ENCODE peak calls at places on chromosomes 4 and X, in ten cellular contexts. M is fibroblast of mammary gland, J is B cell, Q is OCI-LY7, R is fibroblast of pulmonary artery, D is ascending aorta, F is GM12865, T is cardiac fibroblast, Y is astrocyte, C is WERI-Rb-1. N is an unnamed sample.

GRCh38 chr4:168781884-168782283 is 228.2 kb downstream of the CBR4 start:
- DNase-seq in M (no peak), J (no peak), Q (no peak), R (no peak), D (no peak), F (no peak), T (no peak), Y (no peak), C (no peak), N (peak)

GRCh38 chr4:152304220-152304619 is 231.7 kb downstream of the FBXW7 start:
- DNase-seq in M (peak), J (no peak), Q (no peak), R (no peak), D (no peak), F (peak), T (no peak), Y (peak), C (no peak), N (no peak)

GRCh38 chrX:45849261-45849660 is 648.6 kb upstream of the DIPK2B start:
- DNase-seq in M (peak), J (peak), Q (no peak), R (peak), D (no peak), F (no peak), T (peak), Y (peak), C (no peak), N (peak)

GRCh38 chr4:165992263-165992662 is 119.2 kb downstream of the TLL1 start:
- DNase-seq in M (no peak), J (no peak), Q (no peak), R (peak), D (no peak), F (no peak), T (no peak), Y (no peak), C (no peak), N (no peak)

GRCh38 chr4:37890501-37891220 is at the start of gene TBC1D1:
- DNase-seq in M (no peak), J (peak), Q (peak), R (no peak), D (peak), F (peak), T (no peak), Y (no peak), C (peak), N (no peak)

GRCh38 chr4:3706565-3707422 is 59.4 kb upstream of the ADRA2C start:
- DNase-seq in M (no peak), J (no peak), Q (no peak), R (no peak), D (peak), F (no peak), T (no peak), Y (no peak), C (no peak), N (no peak)

GRCh38 chr4:138090145-138090917 is 151.8 kb downstream of the SLC7A11 start:
- DNase-seq in M (peak), J (peak), Q (peak), R (peak), D (peak), F (peak), T (peak), Y (peak), C (peak), N (peak)

GRCh38 chrX:109485470-109486340 is 3.8 kb upstream of the GUCY2F start:
- DNase-seq in M (peak), J (peak), Q (peak), R (peak), D (peak), F (peak), T (peak), Y (peak), C (peak), N (peak)

GRCh38 chrX:57104921-57105398 is 16.4 kb downstream of the SPIN2B start:
- DNase-seq in M (no peak), J (no peak), Q (no peak), R (no peak), D (no peak), F (no peak), T (no peak), Y (no peak), C (no peak), N (no peak)

GRCh38 chrX:106959897-106960296 is 39.7 kb downstream of the CLDN2 start:
- DNase-seq in M (peak), J (no peak), Q (no peak), R (peak), D (no peak), F (no peak), T (peak), Y (no peak), C (no peak), N (no peak)

GRCh38 chrX:74277846-74278245 is 26.1 kb upstream of the ZCCHC13 start:
- DNase-seq in M (no peak), J (no peak), Q (no peak), R (no peak), D (no peak), F (no peak), T (no peak), Y (no peak), C (no peak), N (no peak)

GRCh38 chrX:149152941-149153340 is 352.2 kb downstream of the IDS start:
- DNase-seq in M (peak), J (no peak), Q (no peak), R (peak), D (no peak), F (no peak), T (peak), Y (no peak), C (no peak), N (peak)

GRCh38 chr4:41438564-41438963 is 99.4 kb upstream of the LIMCH1 start:
- DNase-seq in M (no peak), J (no peak), Q (no peak), R (no peak), D (no peak), F (no peak), T (no peak), Y (no peak), C (peak), N (peak)

GRCh38 chr4:135917016-135917415 is 1615.3 kb downstream of the PCDH18 start:
- DNase-seq in M (peak), J (no peak), Q (no peak), R (peak), D (no peak), F (no peak), T (no peak), Y (peak), C (no peak), N (no peak)

GRCh38 chr4:159227378-159227777 is 124.5 kb downstream of the RAPGEF2 start:
- DNase-seq in M (peak), J (no peak), Q (no peak), R (no peak), D (no peak), F (no peak), T (no peak), Y (peak), C (no peak), N (peak)

GRCh38 chr4:57442834-57443291 is 332.7 kb upstream of the IGFBP7 start:
- DNase-seq in M (peak), J (no peak), Q (peak), R (peak), D (no peak), F (peak), T (peak), Y (peak), C (peak), N (peak)

GRCh38 chrX:723781-724180 is 93.2 kb downstream of the SHOX start:
- DNase-seq in M (peak), J (no peak), Q (no peak), R (peak), D (no peak), F (no peak), T (no peak), Y (no peak), C (no peak), N (no peak)

GRCh38 chr4:128288689-128289106 is 1.1 kb upstream of the PGRMC2 start:
- DNase-seq in M (peak), J (peak), Q (peak), R (peak), D (no peak), F (peak), T (peak), Y (peak), C (peak), N (peak)

GRCh38 chrX:37652053-37652452 is 33.5 kb upstream of the XK start:
- DNase-seq in M (no peak), J (no peak), Q (no peak), R (no peak), D (no peak), F (peak), T (no peak), Y (no peak), C (no peak), N (no peak)

GRCh38 chr4:26583538-26583864 is 383 bp upstream of the TBC1D19 start:
- DNase-seq in M (no peak), J (no peak), Q (no peak), R (no peak), D (no peak), F (no peak), T (no peak), Y (peak), C (no peak), N (no peak)

GRCh38 chr4:153151535-153152452 is 52.4 kb upstream of the TRIM2 start:
- DNase-seq in M (no peak), J (peak), Q (no peak), R (peak), D (peak), F (peak), T (peak), Y (peak), C (peak), N (no peak)

GRCh38 chr4:48227662-48228061 is 42.0 kb downstream of the TEC start:
- DNase-seq in M (no peak), J (no peak), Q (no peak), R (no peak), D (no peak), F (peak), T (no peak), Y (no peak), C (no peak), N (no peak)

GRCh38 chrX:66638591-66639500 is at the start of gene EDA2R:
- DNase-seq in M (peak), J (peak), Q (peak), R (peak), D (peak), F (peak), T (peak), Y (peak), C (peak), N (peak)

GRCh38 chr4:36242629-36243354 is 1.5 kb downstream of the ARAP2 start:
- DNase-seq in M (no peak), J (no peak), Q (no peak), R (no peak), D (no peak), F (no peak), T (no peak), Y (peak), C (no peak), N (no peak)

GRCh38 chr4:176841730-176842129 is 49.0 kb upstream of the VEGFC start:
- DNase-seq in M (peak), J (no peak), Q (no peak), R (peak), D (no peak), F (no peak), T (peak), Y (peak), C (no peak), N (peak)

GRCh38 chr4:16079046-16079445 is 4.8 kb downstream of the PROM1 start:
- DNase-seq in M (no peak), J (no peak), Q (no peak), R (peak), D (no peak), F (peak), T (no peak), Y (peak), C (peak), N (peak)

GRCh38 chrX:50088645-50089044 is 112.2 kb downstream of the AKAP4 start:
- DNase-seq in M (no peak), J (no peak), Q (no peak), R (no peak), D (no peak), F (no peak), T (no peak), Y (no peak), C (no peak), N (no peak)

GRCh38 chr4:84032372-84032771 is 466.7 kb downstream of the NKX6-1 start:
- DNase-seq in M (no peak), J (no peak), Q (no peak), R (no peak), D (no peak), F (peak), T (no peak), Y (no peak), C (peak), N (no peak)

GRCh38 chr4:154292589-154292988 is 199.0 kb downstream of the DCHS2 start:
- DNase-seq in M (no peak), J (peak), Q (peak), R (no peak), D (no peak), F (peak), T (no peak), Y (no peak), C (peak), N (no peak)

GRCh38 chr4:15654556-15655222 is 468 bp downstream of the FBXL5 start:
- DNase-seq in M (peak), J (no peak), Q (peak), R (peak), D (peak), F (no peak), T (peak), Y (peak), C (peak), N (no peak)

DNA sequence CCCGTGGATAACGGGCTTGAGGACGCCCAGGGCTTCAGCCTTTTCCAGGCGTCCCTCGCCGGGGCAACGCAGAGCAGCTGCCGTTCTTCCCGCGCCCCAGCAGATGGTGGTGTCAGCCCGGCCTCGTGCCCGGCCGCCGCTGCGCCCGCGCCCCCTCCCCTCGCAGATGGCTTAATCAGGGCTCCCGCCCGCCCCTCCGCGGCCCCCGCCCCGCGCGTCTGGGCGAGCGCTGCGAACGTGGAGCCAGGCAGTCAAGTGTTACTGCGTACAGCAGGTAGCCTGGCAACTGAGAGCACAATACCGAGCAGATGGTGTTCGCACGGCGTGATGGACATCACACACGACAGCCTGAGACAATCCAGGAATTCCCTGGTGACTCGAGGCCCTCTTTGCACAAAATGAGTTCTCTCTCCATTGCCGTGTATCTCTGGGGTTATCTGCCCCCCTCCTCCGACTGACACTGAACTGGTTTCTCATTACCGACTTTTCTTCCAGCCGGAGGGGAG is 69.3 kb downstream of the MGST2 start:
- DNase-seq in M (peak), J (peak), Q (peak), R (peak), D (peak), F (peak), T (peak), Y (peak), C (peak), N (peak)
- TF ChIP-seq CTCF in M (no peak), J (peak), Q (peak), R (peak), D (peak), F (peak), T (peak), Y (peak), C (peak), N (peak)

DNA sequence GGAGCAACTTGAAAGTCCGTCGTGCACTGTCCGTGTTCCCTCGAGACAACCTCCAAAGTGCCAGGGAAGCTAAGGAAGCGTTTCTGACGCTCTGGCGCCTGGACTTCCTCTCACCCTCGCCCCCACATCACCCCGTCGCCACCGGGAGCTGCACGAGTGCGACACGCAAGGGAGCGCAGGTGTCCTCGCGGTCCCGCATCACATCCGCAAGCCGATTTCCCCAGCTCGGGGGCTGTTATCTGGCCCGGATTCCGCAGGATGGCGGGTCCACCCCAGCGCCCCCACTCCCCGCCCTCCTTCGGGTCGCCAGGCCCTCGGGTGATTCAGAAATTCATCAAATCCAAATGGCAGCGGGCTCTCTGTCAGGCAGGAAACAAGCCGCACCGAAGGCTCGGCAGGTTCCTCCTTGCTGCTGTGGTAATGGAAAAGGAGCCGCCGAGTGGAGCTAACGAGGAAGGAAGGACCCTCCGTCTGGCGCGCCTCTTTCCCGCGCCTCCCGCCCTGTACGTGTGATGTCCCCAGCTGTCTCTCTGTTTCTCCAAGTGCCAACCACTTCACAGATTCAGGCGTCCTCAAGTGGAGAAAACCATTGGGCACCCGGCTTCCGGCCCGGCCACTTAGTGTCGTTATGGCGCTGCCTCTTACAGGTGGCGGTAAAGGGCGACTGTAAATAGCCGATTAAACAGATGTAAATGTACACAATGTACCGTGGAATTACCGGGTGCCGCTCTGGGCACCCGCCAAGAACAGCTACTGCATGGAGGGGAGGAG is 901 bp upstream of the SETD7 start:
- DNase-seq in M (no peak), J (peak), Q (peak), R (no peak), D (peak), F (peak), T (no peak), Y (no peak), C (peak), N (no peak)
- TF ChIP-seq CTCF in M (no peak), J (no peak), Q (peak), R (no peak), D (peak), F (no peak), T (no peak), Y (no peak), C (no peak), N (no peak)

GRCh38 chrX:28659269-28659668 is 72.0 kb downstream of the IL1RAPL1 start:
- DNase-seq in M (no peak), J (no peak), Q (peak), R (no peak), D (no peak), F (peak), T (no peak), Y (no peak), C (no peak), N (no peak)
- TF ChIP-seq CTCF in M (peak), J (peak), Q (peak), R (no peak), D (no peak), F (peak), T (no peak), Y (no peak), C (peak), N (peak)

GRCh38 chr4:180832086-180832485 is 1411.1 kb upstream of the TENM3 start:
- DNase-seq in M (no peak), J (no peak), Q (peak), R (no peak), D (no peak), F (no peak), T (no peak), Y (no peak), C (peak), N (no peak)
- TF ChIP-seq CTCF in M (peak), J (no peak), Q (peak), R (peak), D (no peak), F (no peak), T (no peak), Y (peak), C (peak), N (peak)

GRCh38 chrX:40056420-40056819 is 41.3 kb downstream of the BCOR start:
- DNase-seq in M (no peak), J (no peak), Q (no peak), R (no peak), D (peak), F (peak), T (no peak), Y (no peak), C (no peak), N (no peak)

GRCh38 chrX:40054793-40055192 is 43.0 kb downstream of the BCOR start:
- DNase-seq in M (no peak), J (no peak), Q (no peak), R (no peak), D (no peak), F (no peak), T (no peak), Y (peak), C (no peak), N (no peak)

GRCh38 chrX:40055495-40055894 is 42.3 kb downstream of the BCOR start:
- DNase-seq in M (peak), J (no peak), Q (no peak), R (no peak), D (no peak), F (no peak), T (no peak), Y (peak), C (no peak), N (no peak)

GRCh38 chrX:40058719-40059118 is 39.0 kb downstream of the BCOR start:
- DNase-seq in M (no peak), J (no peak), Q (no peak), R (no peak), D (peak), F (no peak), T (no peak), Y (no peak), C (peak), N (no peak)

DNA sequence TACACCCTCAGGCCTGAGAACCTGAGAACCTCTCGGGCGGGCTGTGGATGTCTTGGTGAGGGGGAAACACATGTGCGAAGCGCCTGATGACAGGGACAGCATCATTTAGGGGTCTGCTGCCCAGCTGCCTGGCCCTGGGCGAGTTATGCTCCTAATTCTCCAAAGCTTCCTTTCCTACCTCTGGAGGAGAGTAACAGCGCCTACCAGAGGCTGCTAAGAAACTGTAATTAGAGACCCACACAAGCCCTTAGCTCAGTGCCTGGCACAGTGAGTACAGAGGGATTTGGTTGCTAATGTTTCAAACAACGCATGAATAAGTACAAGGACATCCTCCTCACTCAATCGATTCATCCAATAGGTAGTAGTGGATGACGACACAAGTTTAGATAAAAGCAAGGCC is 40.4 kb downstream of the BCOR start:
- DNase-seq in M (no peak), J (no peak), Q (no peak), R (no peak), D (peak), F (no peak), T (no peak), Y (no peak), C (no peak), N (no peak)
- TF ChIP-seq CTCF in M (no peak), J (no peak), Q (peak), R (no peak), D (peak), F (no peak), T (no peak), Y (no peak), C (peak), N (peak)

DNA sequence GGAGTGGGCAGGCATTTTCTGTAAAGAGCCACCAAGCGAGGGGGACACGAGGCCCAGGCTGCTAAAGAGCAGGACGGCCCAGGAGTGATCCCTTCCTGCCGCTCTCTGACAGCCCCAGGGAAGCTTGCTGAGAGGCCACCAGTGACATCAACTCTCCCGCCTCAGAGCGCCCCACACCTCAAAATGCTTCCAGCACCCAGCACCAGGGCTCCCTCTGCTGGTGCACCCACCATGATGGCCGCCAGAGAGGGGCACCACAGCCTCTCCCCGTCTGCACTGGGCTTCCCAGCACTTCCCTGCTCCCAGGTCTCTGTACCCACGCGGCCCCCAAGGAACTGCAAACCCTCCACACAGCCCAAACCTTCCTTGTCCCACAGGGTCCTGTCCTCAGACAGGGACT is 40.4 kb downstream of the GAK start:
- DNase-seq in M (peak), J (no peak), Q (peak), R (peak), D (no peak), F (peak), T (peak), Y (no peak), C (peak), N (no peak)
- TF ChIP-seq CTCF in M (no peak), J (no peak), Q (peak), R (peak), D (no peak), F (peak), T (peak), Y (peak), C (peak), N (peak)

DNA sequence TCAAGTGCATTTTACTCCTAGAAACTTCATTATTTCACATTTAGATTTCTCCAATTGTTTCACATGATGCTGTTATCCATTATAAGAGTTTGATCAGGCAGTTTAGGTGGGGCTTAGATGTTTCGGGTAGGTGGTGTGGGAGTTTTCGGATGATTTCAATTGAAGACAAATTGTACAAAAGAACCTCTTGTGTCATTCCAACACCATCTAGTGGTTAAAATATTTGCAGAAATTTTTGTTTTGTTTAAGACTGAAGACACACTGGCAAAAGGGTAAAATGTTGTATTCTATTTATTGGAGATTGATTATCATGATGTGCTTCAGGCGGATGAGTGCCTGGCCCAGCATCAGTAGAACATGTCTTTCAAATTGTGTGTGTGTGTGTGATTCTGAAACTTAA is 212.7 kb downstream of the SH3BGRL start:
- DNase-seq in M (peak), J (no peak), Q (no peak), R (peak), D (no peak), F (no peak), T (no peak), Y (no peak), C (no peak), N (no peak)
- TF ChIP-seq CTCF in M (no peak), J (no peak), Q (peak), R (no peak), D (no peak), F (no peak), T (no peak), Y (no peak), C (no peak), N (no peak)